ENCODE peak calls at places on chromosomes 2 and 18, in six cellular contexts. M is IMR-90, K is neuronal stem cell, Y is H1, E is mesenchymal stem cell, X is trophoblast cell. N is an unnamed sample. For H3K36me3, the result is how much of the 10 kb centered on the place peaks cover.

GRCh38 chr2:5740853-5741252 is 48.7 kb downstream of the SOX11 start:
- DNase-seq in M (peak), K (no peak), Y (no peak), X (no peak), E (no peak), N (no peak)

GRCh38 chr2:164840930-164841718 is 499 bp downstream of the COBLL1 start:
- DNase-seq in E (peak), M (peak), X (peak), Y (peak), K (peak), N (peak)

GRCh38 chr2:207632575-207633492 is 7.6 kb upstream of the METTL21A start:
- DNase-seq in K (no peak), E (peak), Y (no peak), M (peak), X (peak), N (peak)

GRCh38 chr18:78138993-78139496 is 840.6 kb upstream of the SALL3 start:
- DNase-seq in K (peak), E (no peak), M (no peak), Y (no peak), X (no peak), N (peak)

GRCh38 chr2:233816334-233816733 is 38.0 kb downstream of the HJURP start:
- DNase-seq in M (no peak), X (no peak), K (no peak), E (no peak), Y (no peak), N (no peak)

GRCh38 chr2:157339965-157340655 is 14.5 kb upstream of the ERMN start:
- DNase-seq in E (no peak), K (no peak), X (no peak), Y (no peak), M (peak), N (no peak)

GRCh38 chr18:58484989-58485962 is 143.6 kb downstream of the ALPK2 start:
- DNase-seq in E (no peak), Y (peak), K (peak), X (peak), M (no peak), N (peak)

GRCh38 chr2:23480991-23481797 is 96.2 kb downstream of the KLHL29 start:
- DNase-seq in Y (no peak), E (peak), K (no peak), M (peak), X (peak), N (peak)

GRCh38 chr2:217932661-217933325 is 70.0 kb downstream of the TNS1 start:
- DNase-seq in E (no peak), X (no peak), M (no peak), K (no peak), Y (no peak), N (no peak)

GRCh38 chr2:105737980-105738657 is 6.6 kb upstream of the NCK2 start:
- DNase-seq in K (no peak), Y (no peak), M (no peak), E (no peak), X (no peak), N (no peak)

GRCh38 chr2:21267232-21267835 is 143.6 kb downstream of the TDRD15 start:
- DNase-seq in E (peak), X (no peak), K (no peak), M (no peak), Y (no peak), N (peak)

GRCh38 chr2:3840611-3841010 is 137.2 kb downstream of the DCDC2C start:
- DNase-seq in X (no peak), Y (no peak), E (no peak), M (no peak), K (no peak), N (no peak)

GRCh38 chr2:165586019-165586418 is 116.5 kb downstream of the CSRNP3 start:
- DNase-seq in E (no peak), Y (no peak), X (no peak), K (no peak), M (no peak), N (no peak)

GRCh38 chr18:8426401-8426800 is 182.8 kb upstream of the RAB12 start:
- DNase-seq in Y (peak), X (no peak), M (no peak), K (no peak), E (no peak), N (peak)

GRCh38 chr2:238127165-238128060 is 11.1 kb upstream of the KLHL30 start:
- DNase-seq in X (no peak), E (peak), Y (no peak), K (no peak), M (peak), N (peak)

DNA sequence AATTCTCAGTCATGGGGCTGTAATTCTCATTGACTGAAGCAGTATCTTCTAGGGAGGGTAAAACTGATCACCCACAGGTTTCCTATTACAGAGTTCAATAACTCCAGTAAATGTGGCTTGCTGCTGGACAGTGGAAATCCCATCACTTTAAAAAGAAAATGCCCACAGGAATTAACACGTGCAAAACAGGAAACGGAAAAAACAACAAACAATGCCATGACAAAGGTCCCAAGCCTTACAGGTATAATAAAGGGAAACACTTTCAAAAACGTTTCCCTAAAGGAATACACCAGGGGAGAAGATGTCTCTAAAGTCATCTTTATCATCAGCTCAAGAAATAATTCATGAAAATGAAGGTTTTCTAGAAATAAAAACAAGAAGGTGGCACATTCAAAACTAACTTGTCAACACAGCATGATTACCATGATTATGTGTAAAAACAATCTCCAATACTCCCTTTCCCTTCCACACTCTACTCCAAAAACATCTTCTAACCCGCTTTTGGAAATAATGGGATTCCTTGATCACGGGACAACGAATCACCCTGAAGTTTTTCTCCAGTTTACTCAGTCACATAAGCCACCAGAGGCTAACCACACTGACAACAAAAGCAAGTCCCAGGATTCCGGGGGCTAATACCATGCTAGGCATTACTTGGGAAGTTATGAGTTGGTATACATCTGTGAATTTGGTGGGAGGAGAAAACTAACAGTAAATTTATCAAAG is 167.9 kb downstream of the TCF4 start:
- DNase-seq in Y (no peak), X (no peak), M (no peak), K (no peak), E (peak), N (peak)
- H2BK120ac ChIP-seq in Y (peak), X (no peak), M (peak), K (no peak), E (peak), N (no peak)

GRCh38 chr2:30030361-30030760 is 109.0 kb upstream of the ALK start:
- DNase-seq in K (no peak), Y (no peak), E (no peak), X (peak), M (no peak), N (no peak)
- H3K36me3 ChIP-seq in K (under half), Y (under half), E (under half), X (under half), M (under half), N (under half)

DNA sequence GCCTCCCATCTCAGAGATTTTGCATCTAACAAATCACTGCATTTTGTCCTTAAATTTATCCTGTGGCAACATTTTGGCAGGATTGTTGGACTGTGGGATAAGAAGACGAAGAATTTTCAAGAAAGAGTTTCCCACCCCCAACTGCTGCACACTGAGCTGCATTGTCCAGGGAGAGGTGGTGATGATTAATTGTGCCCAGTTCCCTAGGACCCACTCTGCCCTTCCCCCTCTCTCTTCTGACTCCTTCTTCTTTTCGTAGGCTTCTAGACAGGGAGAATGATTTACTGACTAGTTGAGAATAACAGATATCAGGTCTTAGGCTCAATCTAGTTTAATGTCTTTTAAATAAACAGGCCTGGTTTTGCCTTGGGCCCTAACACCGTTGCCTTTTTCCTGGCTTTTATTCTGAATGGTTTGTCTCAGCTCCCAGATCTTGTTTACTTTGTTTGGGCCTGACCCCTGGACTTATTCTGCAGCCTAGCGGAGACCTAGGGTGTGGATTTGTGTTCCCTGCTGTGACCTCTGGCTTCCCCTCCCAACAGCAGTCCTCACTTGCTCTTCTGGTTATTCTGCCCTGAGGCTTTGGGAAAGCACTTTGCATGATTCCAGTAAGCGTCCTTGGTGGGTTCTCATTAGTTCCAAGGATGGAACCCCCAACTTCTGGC is 233.3 kb downstream of the INSIG2 start:
- DNase-seq in M (no peak), K (no peak), E (no peak), Y (no peak), X (no peak), N (peak)
- H2BK120ac ChIP-seq in M (no peak), K (no peak), E (no peak), Y (peak), X (no peak), N (no peak)

GRCh38 chr2:37096568-37096967 is 12.2 kb downstream of the GPATCH11 start:
- DNase-seq in E (no peak), Y (no peak), M (no peak), K (no peak), X (no peak), N (no peak)
- H3K36me3 ChIP-seq in E (half or more), Y (under half), M (under half), K (under half), X (under half), N (under half)

GRCh38 chr2:201538025-201538424 is 86.5 kb downstream of the STRADB start:
- DNase-seq in X (peak), E (no peak), M (no peak), K (no peak), Y (no peak), N (no peak)
- H2BK120ac ChIP-seq in X (no peak), E (no peak), M (no peak), K (no peak), Y (no peak), N (no peak)

DNA sequence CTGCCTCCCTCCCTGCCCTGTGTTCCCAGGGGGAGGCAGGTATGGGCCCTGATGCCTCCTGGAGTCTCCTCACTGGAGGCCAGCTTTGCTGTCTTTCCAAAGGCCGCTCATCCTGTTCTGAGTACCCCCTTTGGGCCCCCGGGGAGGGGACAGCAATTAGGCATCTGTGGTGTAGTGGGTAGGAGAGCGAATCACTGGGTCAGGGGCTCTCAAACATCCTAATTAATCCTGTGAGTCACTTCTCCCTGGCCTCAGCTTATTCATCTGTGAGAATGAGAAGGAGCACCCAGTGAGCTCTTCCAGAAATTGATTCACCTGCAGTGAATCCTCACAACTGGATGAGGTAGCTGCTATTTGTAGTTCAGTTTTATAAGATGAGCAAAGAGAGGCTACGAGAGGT is 16.4 kb downstream of the TET3 start:
- DNase-seq in X (no peak), K (no peak), M (peak), E (no peak), Y (no peak), N (no peak)
- H3K36me3 ChIP-seq in X (under half), K (under half), M (under half), E (under half), Y (under half), N (under half)

GRCh38 chr2:213989207-213989606 is 421.6 kb upstream of the VWC2L start:
- DNase-seq in Y (no peak), E (no peak), X (no peak), K (no peak), M (no peak), N (no peak)
- H2BK120ac ChIP-seq in Y (no peak), E (no peak), X (no peak), K (no peak), M (no peak), N (no peak)

DNA sequence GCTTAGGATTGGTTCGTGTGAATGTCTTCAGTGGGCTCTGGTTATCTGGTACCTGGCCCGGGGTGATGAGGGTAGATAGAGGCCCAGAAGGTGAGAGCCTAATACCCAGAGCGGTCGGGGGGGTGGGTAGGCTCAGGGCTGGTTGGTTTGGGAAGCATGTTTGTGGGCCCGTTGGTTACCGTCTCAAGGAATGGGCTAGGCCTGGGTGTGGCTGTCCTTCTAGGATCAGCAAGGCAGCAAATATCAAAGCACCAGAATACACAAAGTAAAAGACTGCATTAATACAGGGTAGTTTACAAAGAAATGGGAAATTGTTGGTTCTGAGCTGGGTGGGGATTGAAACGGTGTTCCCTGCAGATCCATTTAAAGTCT is 6.0 kb upstream of the IL1R2 start:
- DNase-seq in M (no peak), E (no peak), K (no peak), X (no peak), Y (no peak), N (no peak)
- H3K36me3 ChIP-seq in M (under half), E (under half), K (under half), X (under half), Y (under half), N (under half)

GRCh38 chr2:84971799-84972790 is 1.1 kb downstream of the KCMF1 start:
- DNase-seq in M (peak), Y (peak), X (peak), E (peak), K (no peak), N (peak)
- H2BK120ac ChIP-seq in M (peak), Y (no peak), X (peak), E (peak), K (peak), N (peak)

N was measured in mesendoderm.